ENCODE peak calls at places on chromosomes 7 and 10, in nine cellular contexts. W is mammary epithelial cell, T is GM23248, U is neuronal stem cell, E is neural progenitor cell, H is keratinocyte, D is HCT116, V is K562, I is MM.1S. J is an unnamed sample. For H3K4me1, the result is how much of the 10 kb centered on the place peaks cover.

GRCh38 chr10:63670291-63670898 is 149.2 kb downstream of the REEP3 start:
- DNase-seq in T (peak), W (no peak), U (no peak), I (no peak), V (no peak), E (no peak), H (no peak), D (no peak), J (no peak)

GRCh38 chr7:18117482-18117881 is 89.8 kb upstream of the PRPS1L1 start:
- DNase-seq in E (no peak), H (no peak), U (no peak), T (peak), D (no peak), I (no peak), W (no peak), V (no peak), J (no peak)

GRCh38 chr7:70953388-70953787 is 178.6 kb upstream of the GALNT17 start:
- DNase-seq in H (no peak), E (no peak), W (no peak), V (no peak), T (no peak), I (no peak), U (no peak), D (no peak), J (no peak)

GRCh38 chr7:43479042-43479441 is 103.9 kb upstream of the STK17A start:
- DNase-seq in D (no peak), E (no peak), U (no peak), V (no peak), I (peak), H (no peak), T (no peak), W (peak), J (peak)

GRCh38 chr7:36794689-36795088 is 70.4 kb upstream of the AOAH start:
- DNase-seq in D (no peak), U (no peak), H (peak), V (no peak), T (no peak), E (no peak), W (peak), I (peak), J (no peak)

GRCh38 chr7:98755138-98755898 is 114.5 kb downstream of the TMEM130 start:
- DNase-seq in D (no peak), H (no peak), W (no peak), V (no peak), T (no peak), E (peak), U (no peak), I (no peak), J (peak)

GRCh38 chr10:12259988-12260387 is 64.0 kb downstream of the CDC123 start:
- DNase-seq in U (no peak), V (no peak), I (no peak), H (no peak), W (no peak), D (no peak), E (no peak), T (no peak), J (no peak)

GRCh38 chr10:110420401-110421193 is 77.1 kb upstream of the DUSP5 start:
- DNase-seq in U (no peak), I (no peak), E (no peak), V (no peak), D (no peak), T (peak), W (peak), H (no peak), J (peak)

GRCh38 chr10:94803307-94803706 is 40.8 kb downstream of the CYP2C19 start:
- DNase-seq in E (peak), H (no peak), I (no peak), T (no peak), V (no peak), W (no peak), D (no peak), U (peak), J (no peak)

GRCh38 chr10:95406651-95407280 is 116.0 kb upstream of the PDLIM1 start:
- DNase-seq in D (no peak), T (no peak), I (no peak), W (peak), V (no peak), E (no peak), H (no peak), U (no peak), J (no peak)

GRCh38 chr10:92284112-92284704 is 6.7 kb downstream of the CPEB3 start:
- DNase-seq in I (peak), V (no peak), T (no peak), W (no peak), H (no peak), D (no peak), E (no peak), U (no peak), J (no peak)
- H2AFZ ChIP-seq in I (no peak), V (no peak), T (no peak), W (no peak), H (no peak), D (no peak), E (no peak), U (no peak), J (no peak)

GRCh38 chr10:121598261-121599249 is at the start of gene FGFR2:
- DNase-seq in W (peak), E (peak), I (peak), T (peak), H (no peak), U (peak), D (peak), V (peak), J (no peak)

GRCh38 chr10:121595321-121595805 is 2.9 kb downstream of the FGFR2 start:
- DNase-seq in D (no peak), U (no peak), H (no peak), T (peak), E (no peak), V (no peak), I (no peak), W (peak), J (no peak)

GRCh38 chr10:121597504-121598241 is 571 bp downstream of the FGFR2 start:
- DNase-seq in U (peak), V (no peak), T (no peak), H (no peak), W (peak), E (peak), D (no peak), I (no peak), J (no peak)

GRCh38 chr10:121595806-121596667 is 2.2 kb downstream of the FGFR2 start:
- DNase-seq in W (peak), V (no peak), E (peak), T (no peak), D (no peak), H (no peak), U (peak), I (no peak), J (no peak)

DNA sequence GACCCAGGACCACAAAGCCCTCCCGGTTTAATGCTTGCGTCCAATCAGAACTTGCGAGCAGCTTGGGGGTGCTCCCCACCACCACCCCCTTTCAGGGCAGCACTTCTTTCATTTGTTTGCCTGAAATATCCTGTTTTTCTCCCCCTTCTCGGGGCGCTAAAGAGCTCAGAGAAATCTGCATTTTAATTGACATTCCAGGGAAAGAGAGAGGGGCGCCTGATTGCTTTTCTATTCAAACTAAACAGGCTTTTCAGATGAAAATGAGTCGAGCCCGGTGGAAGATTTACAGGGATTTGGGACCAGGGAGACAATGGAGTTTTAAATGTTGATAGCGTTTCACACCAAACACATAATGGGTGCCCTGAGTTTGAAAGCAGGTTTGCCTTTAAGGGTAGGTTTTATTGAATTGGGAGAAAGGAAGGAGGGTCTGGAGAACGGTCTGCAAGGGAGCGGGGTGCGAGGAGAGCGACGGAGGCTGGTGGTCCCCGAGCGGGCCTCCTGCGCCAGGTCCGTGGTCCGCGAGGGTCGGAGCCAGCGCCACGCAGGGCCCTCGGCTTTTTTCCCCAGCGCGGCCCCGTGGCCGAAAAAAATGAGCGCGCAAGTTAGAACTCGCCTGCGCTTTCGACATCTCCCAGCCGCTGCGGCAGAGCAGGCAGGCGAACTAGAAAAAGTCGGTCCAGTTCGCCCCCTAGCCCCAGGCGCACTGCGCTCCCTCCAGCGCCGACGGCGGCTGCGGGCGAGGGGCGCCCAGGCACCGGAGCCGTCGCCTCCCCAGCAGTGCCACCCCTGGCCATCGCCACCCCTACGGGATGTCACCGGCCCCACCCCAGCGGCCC is 1.4 kb downstream of the FGFR2 start:
- DNase-seq in U (peak), I (no peak), E (peak), V (no peak), W (peak), T (peak), D (no peak), H (no peak), J (no peak)
- H3K4me1 ChIP-seq in U (under half), I (under half), E (under half), V (under half), W (under half), T (under half), D (under half), H (under half), J (under half)

DNA sequence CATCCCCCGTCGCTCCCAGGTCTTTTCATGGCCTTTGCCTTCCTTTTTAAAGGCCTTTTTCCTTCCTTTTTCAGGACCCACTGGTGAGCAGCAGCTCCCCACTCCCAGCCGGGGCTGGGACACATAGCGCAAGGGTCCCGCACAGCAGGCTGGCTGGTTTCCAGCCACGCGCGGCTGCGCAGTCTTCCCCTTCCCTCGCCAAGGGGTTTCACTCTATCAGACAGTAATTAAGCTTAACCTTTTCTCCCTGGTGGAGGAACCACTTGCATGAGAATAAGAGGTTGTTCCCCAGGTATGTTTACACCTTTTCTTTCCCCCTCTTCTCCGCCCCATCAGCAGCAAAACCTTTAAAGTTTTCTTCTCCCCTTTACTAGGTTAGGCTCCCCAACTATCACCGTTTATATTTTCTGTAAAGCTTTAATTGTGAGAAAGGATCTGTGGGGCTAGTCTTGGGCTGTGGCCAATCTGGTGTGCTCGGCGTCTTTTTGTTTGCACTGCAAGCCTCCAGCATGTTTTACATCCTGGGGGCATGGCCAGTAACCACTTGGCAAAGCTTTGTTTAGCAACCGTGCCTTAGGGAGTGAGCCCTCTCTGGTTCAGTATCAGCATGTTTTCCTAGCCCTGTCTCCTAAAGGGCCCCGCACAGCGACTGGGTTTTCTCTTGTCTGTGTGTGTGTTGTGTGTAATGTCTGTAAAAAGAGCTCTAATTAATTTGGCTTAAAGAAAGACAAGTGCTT is 219.6 kb downstream of the PHF14 start:
- DNase-seq in T (peak), U (no peak), I (no peak), D (no peak), H (no peak), W (peak), V (no peak), E (peak), J (no peak)
- H3K9ac ChIP-seq in T (peak), U (no peak), I (no peak), D (no peak), H (no peak), W (no peak), V (no peak), E (no peak), J (no peak)

DNA sequence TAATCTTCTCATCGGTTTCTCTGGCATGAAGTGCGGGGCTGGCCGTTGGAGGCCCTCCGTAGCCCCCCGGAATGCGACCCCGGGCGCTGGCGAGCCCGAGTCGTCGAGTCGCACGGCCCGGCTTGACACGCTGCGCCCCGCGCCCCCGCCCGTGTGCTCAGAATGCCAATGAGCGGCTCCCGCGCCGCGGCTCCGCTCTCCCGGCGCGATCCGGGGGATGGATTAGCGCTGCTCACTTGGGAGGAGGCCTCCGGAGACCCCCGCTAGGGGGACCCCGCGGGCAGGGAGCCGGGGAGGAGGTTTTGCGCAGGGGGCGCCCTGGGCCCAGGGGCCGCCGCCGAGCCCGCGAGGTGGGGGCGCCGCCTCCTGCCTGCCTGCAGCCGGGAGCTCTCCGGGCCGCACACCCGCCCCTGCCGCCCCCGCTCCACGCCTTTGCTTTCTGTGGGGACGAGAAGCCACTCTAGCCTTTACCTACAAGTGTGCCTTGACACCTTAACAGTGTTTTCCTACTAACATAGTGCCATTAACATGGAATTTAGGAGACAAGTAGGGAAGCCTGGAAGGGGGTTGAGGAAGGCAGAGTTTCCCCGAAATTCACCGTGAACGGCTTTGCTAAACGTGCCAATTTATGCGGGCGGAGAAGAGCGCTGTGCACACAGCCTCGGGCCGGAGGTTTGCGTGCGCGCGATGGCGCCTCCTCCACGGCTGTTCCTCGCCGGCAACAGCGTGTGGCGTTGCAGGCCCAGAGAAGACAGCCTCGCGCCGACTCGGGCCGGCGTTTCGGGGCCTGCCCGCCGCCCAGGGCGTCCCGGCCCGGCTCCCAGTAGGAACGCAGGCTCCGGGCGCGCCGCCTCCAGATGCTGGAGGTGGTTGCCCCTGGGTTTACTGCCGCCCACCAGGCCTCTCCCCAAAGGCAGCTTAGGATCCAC is 7.1 kb downstream of the SHH start:
- DNase-seq in V (peak), U (peak), E (peak), H (no peak), D (no peak), T (peak), W (peak), I (peak), J (no peak)
- H2AFZ ChIP-seq in V (peak), U (peak), E (peak), H (peak), D (peak), T (peak), W (peak), I (peak), J (no peak)

GRCh38 chr10:17234541-17234940 is 6.5 kb downstream of the VIM start:
- DNase-seq in V (no peak), D (no peak), U (no peak), I (no peak), E (no peak), H (no peak), T (peak), W (no peak), J (no peak)
- H3K4me1 ChIP-seq in V (under half), D (under half), U (under half), I (under half), E (under half), H (under half), T (under half), W (under half), J (under half)

GRCh38 chr7:104923010-104923421 is 91.0 kb upstream of the KMT2E start:
- DNase-seq in D (peak), I (peak), U (peak), T (peak), E (peak), V (peak), H (no peak), W (peak), J (peak)

GRCh38 chr7:104926905-104927454 is 87.0 kb upstream of the KMT2E start:
- DNase-seq in U (no peak), V (no peak), W (no peak), H (no peak), D (no peak), T (no peak), I (no peak), E (peak), J (no peak)

GRCh38 chr7:104922187-104923009 is 91.6 kb upstream of the KMT2E start:
- DNase-seq in H (no peak), E (no peak), W (no peak), I (no peak), D (no peak), V (no peak), T (peak), U (no peak), J (no peak)

GRCh38 chr7:104926189-104926904 is 87.7 kb upstream of the KMT2E start:
- DNase-seq in U (no peak), E (no peak), H (no peak), W (no peak), T (no peak), V (no peak), I (no peak), D (no peak), J (no peak)

DNA sequence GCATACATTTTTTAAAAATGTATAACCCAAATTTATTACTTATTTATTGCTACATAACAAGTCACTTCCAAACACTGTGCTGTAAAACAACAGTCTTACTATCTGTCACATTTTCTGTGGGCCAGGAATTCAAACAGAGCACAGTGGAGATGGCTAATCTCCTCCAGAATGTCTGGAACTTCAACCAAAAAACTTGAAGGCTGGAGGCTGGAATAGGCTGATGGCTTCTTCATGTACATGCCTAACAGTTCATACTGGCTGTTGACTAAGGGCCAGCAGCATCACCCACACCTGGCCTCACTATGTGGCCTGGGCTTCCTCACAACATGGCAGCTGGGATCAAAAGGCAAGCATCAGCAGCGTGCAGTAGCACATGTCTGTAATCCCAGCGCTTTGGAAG is 92.4 kb upstream of the KMT2E start:
- DNase-seq in W (no peak), T (peak), H (no peak), D (no peak), V (no peak), U (no peak), E (no peak), I (no peak), J (no peak)
- H3K9ac ChIP-seq in W (no peak), T (no peak), H (no peak), D (no peak), V (no peak), U (no peak), E (no peak), I (no peak), J (no peak)

GRCh38 chr7:93249749-93250148 is 17.6 kb downstream of the VPS50 start:
- DNase-seq in D (no peak), E (peak), T (peak), V (no peak), U (no peak), I (no peak), H (no peak), W (no peak), J (no peak)

GRCh38 chr7:93239824-93240223 is 7.7 kb downstream of the VPS50 start:
- DNase-seq in V (no peak), U (no peak), T (no peak), W (no peak), E (no peak), I (no peak), D (no peak), H (no peak), J (no peak)

GRCh38 chr7:93245525-93246432 is 13.6 kb downstream of the VPS50 start:
- DNase-seq in V (no peak), H (no peak), D (no peak), T (peak), E (peak), U (peak), W (peak), I (peak), J (peak)
- H2AFZ ChIP-seq in V (no peak), H (no peak), D (no peak), T (peak), E (no peak), U (peak), W (no peak), I (no peak), J (no peak)

DNA sequence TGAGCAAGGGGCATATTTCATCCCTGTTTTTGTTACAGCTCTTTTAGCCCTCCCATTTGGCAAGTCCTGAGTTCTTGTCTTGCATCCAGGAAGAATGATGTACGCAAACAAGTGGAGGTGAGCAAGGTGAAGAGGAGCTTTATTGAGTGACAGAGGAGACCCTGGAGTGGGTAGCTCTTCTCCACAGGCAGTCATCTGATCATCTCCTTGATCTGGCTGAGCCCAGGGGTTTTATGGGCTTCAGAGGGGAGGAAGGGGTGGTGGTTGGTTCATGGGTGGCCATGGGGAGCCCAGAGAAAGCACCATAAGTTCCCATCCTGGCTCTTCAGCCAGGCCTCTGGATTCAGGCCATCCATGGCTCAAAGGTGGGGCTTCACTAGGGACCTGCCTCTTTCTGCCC is 21.9 kb downstream of the STEAP1 start:
- DNase-seq in T (no peak), U (no peak), H (no peak), V (no peak), D (no peak), I (no peak), E (no peak), W (no peak), J (no peak)
- H3K4me1 ChIP-seq in T (under half), U (under half), H (under half), V (under half), D (under half), I (under half), E (under half), W (under half), J (under half)

GRCh38 chr7:101163281-101164070 is 1.9 kb downstream of the VGF start:
- DNase-seq in T (peak), D (peak), H (no peak), W (peak), E (peak), I (no peak), U (no peak), V (peak), J (peak)
- H3K9ac ChIP-seq in T (no peak), D (peak), H (peak), W (no peak), E (no peak), I (no peak), U (peak), V (no peak), J (peak)

J was measured in Karpas-422.